ENCODE peak calls at places on chromosomes 7 and 10, in five cellular contexts. C is HCEC 1CT; R is stimulated activated CD4-positive, alpha-beta T cell treated with anti-CD3 and anti-CD28 coated beads, Interleukin-15, amount 100 ng/mL, for 24 hours; J is adrenal gland; B is vagina. A is an unnamed sample.
A peak's percentile ranks its signal among the peaks of the same experiment; 100 is the strongest.

GRCh38 chr10:103921750-103922195 is 3.8 kb upstream of the STN1 start:
- DNase-seq in C (peak; percentile 6), R (peak; percentile 44), J (no peak), B (no peak), A (peak; percentile 12)

GRCh38 chr7:158816995-158817394 is 12.3 kb downstream of the ESYT2 start:
- DNase-seq in C (no peak), R (peak; percentile 19), J (no peak), B (no peak), A (no peak)

GRCh38 chr7:1741751-1742554 is 71.9 kb downstream of the ELFN1 start:
- DNase-seq in C (no peak), R (no peak), J (no peak), B (no peak), A (no peak)

GRCh38 chr10:114486938-114487814 is 82.9 kb upstream of the AFAP1L2 start:
- DNase-seq in C (no peak), R (no peak), J (no peak), B (no peak), A (no peak)

GRCh38 chr7:22435720-22436119 is 64.3 kb downstream of the STEAP1B start:
- DNase-seq in C (no peak), R (no peak), J (no peak), B (no peak), A (no peak)

GRCh38 chr10:119281581-119282071 is 74.3 kb downstream of the GRK5 start:
- DNase-seq in C (no peak), R (no peak), J (peak; percentile 92), B (no peak), A (peak; percentile 48)

GRCh38 chr10:61836888-61837747 is 64.4 kb upstream of the ARID5B start:
- DNase-seq in C (peak; percentile 84), R (no peak), J (no peak), B (no peak), A (peak; percentile 79)

GRCh38 chr10:30436200-30436599 is 2.2 kb downstream of the MAP3K8 start:
- DNase-seq in C (peak; percentile 76), R (peak; percentile 29), J (no peak), B (no peak), A (peak; percentile 89)

GRCh38 chr7:143979359-143979758 is 20.8 kb upstream of the OR6B1 start:
- DNase-seq in C (peak; percentile 89), R (no peak), J (no peak), B (no peak), A (peak; percentile 65)

GRCh38 chr7:93327006-93327633 is 95.0 kb downstream of the VPS50 start:
- DNase-seq in C (peak; percentile 94), R (no peak), J (no peak), B (no peak), A (peak; percentile 89)

GRCh38 chr10:71963756-71964668 is at the start of gene CHST3:
- DNase-seq in C (peak; percentile 35), R (peak; percentile 42), J (peak; percentile 77), B (no peak), A (peak; percentile 68)

GRCh38 chr7:145732521-145732920 is 384.1 kb upstream of the CNTNAP2 start:
- DNase-seq in C (peak; percentile 13), R (no peak), J (no peak), B (no peak), A (no peak)

GRCh38 chr10:110311357-110311949 is 6.7 kb upstream of the SMNDC1 start:
- DNase-seq in C (peak; percentile 50), R (peak; percentile 56), J (peak; percentile 49), B (no peak), A (peak; percentile 75)

GRCh38 chr7:99709260-99709659 is 25.7 kb downstream of the CYP3A7 start:
- DNase-seq in C (no peak), R (no peak), J (no peak), B (no peak), A (no peak)

GRCh38 chr7:133919810-133920209 is 207.3 kb upstream of the LRGUK start:
- DNase-seq in C (no peak), R (no peak), J (no peak), B (no peak), A (peak; percentile 46)

GRCh38 chr10:17290226-17290625 is 62.2 kb downstream of the VIM start:
- DNase-seq in C (peak; percentile 39), R (peak; percentile 20), J (no peak), B (no peak), A (peak; percentile 36)

GRCh38 chr10:4270116-4270515 is 485.1 kb upstream of the KLF6 start:
- DNase-seq in C (peak; percentile 87), R (no peak), J (no peak), B (no peak), A (peak; percentile 85)

GRCh38 chr10:115818015-115818414 is 455.0 kb downstream of the GFRA1 start:
- DNase-seq in C (peak; percentile 7), R (no peak), J (no peak), B (no peak), A (peak; percentile 8)